ENCODE peak calls at places on chromosomes 2 and 18, in six cellular contexts. X is IMR-90, P is H9, K is trophoblast cell, D is neuronal stem cell, Z is H1. A is an unnamed sample.

GRCh38 chr2:67346718-67347407 is 50.3 kb upstream of the ETAA1 start:
- DNase-seq in X (peak; percentile 76), P (no peak), K (peak; percentile 86), D (no peak), Z (no peak), A (peak; percentile 36)

GRCh38 chr2:102334471-102334870 is 21.1 kb upstream of the IL18R1 start:
- DNase-seq in X (peak; percentile 51), P (no peak), K (no peak), D (no peak), Z (no peak), A (peak; percentile 63)

GRCh38 chr2:72780483-72780882 is 45.4 kb downstream of the EXOC6B start:
- DNase-seq in X (peak; percentile 56), P (no peak), K (no peak), D (no peak), Z (no peak), A (peak; percentile 60)

GRCh38 chr18:60549338-60549960 is 176.9 kb upstream of the MC4R start:
- DNase-seq in X (peak; percentile 78), P (no peak), K (peak; percentile 92), D (peak; percentile 38), Z (no peak), A (peak; percentile 72)

GRCh38 chr2:219433666-219434467 is 776 bp upstream of the SPEG start:
- DNase-seq in X (peak; percentile 71), P (peak; percentile 91), K (peak; percentile 80), D (no peak), Z (peak; percentile 87), A (peak; percentile 80)

GRCh38 chr2:196592331-196592911 is 47.1 kb upstream of the CCDC150 start:
- DNase-seq in X (peak; percentile 49), P (peak; percentile 67), K (peak; percentile 52), D (peak; percentile 41), Z (no peak), A (peak; percentile 60)

GRCh38 chr18:49006641-49007136 is 55.9 kb upstream of the SMAD7 start:
- DNase-seq in X (no peak), P (no peak), K (peak; percentile 31), D (no peak), Z (no peak), A (no peak)

GRCh38 chr18:13061630-13062189 is 70.5 kb downstream of the CEP192 start:
- DNase-seq in X (no peak), P (no peak), K (no peak), D (no peak), Z (no peak), A (no peak)

GRCh38 chr2:150939087-150939486 is 322.6 kb downstream of the RBM43 start:
- DNase-seq in X (no peak), P (no peak), K (no peak), D (no peak), Z (no peak), A (no peak)

GRCh38 chr18:44828080-44828479 is 147.4 kb downstream of the SETBP1 start:
- DNase-seq in X (no peak), P (no peak), K (peak; percentile 80), D (no peak), Z (no peak), A (no peak)

GRCh38 chr2:151067658-151068369 is 193.8 kb downstream of the RBM43 start:
- DNase-seq in X (no peak), P (no peak), K (no peak), D (no peak), Z (no peak), A (no peak)

GRCh38 chr18:54251606-54252400 is 17.5 kb upstream of the POLI start:
- DNase-seq in X (no peak), P (no peak), K (peak; percentile 89), D (peak; percentile 55), Z (no peak), A (no peak)

GRCh38 chr18:41052625-41053024 is 902.4 kb upstream of the PIK3C3 start:
- DNase-seq in X (no peak), P (no peak), K (no peak), D (no peak), Z (no peak), A (no peak)

GRCh38 chr2:36596397-36596796 is 1.6 kb downstream of the FEZ2 start:
- DNase-seq in X (no peak), P (no peak), K (no peak), D (no peak), Z (no peak), A (no peak)

GRCh38 chr2:146623771-146624170 is 1221.1 kb upstream of the ACVR2A start:
- DNase-seq in X (peak; percentile 67), P (no peak), K (no peak), D (no peak), Z (no peak), A (no peak)

GRCh38 chr2:27807476-27807875 is 36.0 kb downstream of the MRPL33 start:
- DNase-seq in X (peak; percentile 34), P (peak; percentile 42), K (peak; percentile 50), D (peak; percentile 14), Z (no peak), A (peak; percentile 26)

GRCh38 chr2:215751200-215751910 is 262.0 kb downstream of the MREG start:
- DNase-seq in X (peak; percentile 93), P (no peak), K (peak; percentile 81), D (no peak), Z (no peak), A (peak; percentile 88)

GRCh38 chr2:24972315-24972958 is 682 bp upstream of the DNAJC27 start:
- DNase-seq in X (no peak), P (no peak), K (peak; percentile 39), D (peak; percentile 17), Z (no peak), A (peak; percentile 59)

GRCh38 chr18:63949068-63949737 is at the start of gene HMSD:
- DNase-seq in X (no peak), P (peak; percentile 91), K (peak; percentile 64), D (peak; percentile 35), Z (peak; percentile 83), A (peak; percentile 79)

GRCh38 chr2:232354069-232354468 is 24.5 kb upstream of the ALPP start:
- DNase-seq in X (no peak), P (no peak), K (no peak), D (no peak), Z (no peak), A (no peak)

GRCh38 chr2:117537030-117537429 is 277.5 kb upstream of the DDX18 start:
- DNase-seq in X (no peak), P (peak; percentile 34), K (no peak), D (no peak), Z (no peak), A (no peak)

GRCh38 chr2:274503-274902 is 9.8 kb downstream of the ACP1 start:
- DNase-seq in X (no peak), P (no peak), K (no peak), D (no peak), Z (no peak), A (no peak)

GRCh38 chr2:196468394-196468793 is 171.1 kb upstream of the CCDC150 start:
- DNase-seq in X (no peak), P (no peak), K (no peak), D (no peak), Z (no peak), A (no peak)

GRCh38 chr2:136136921-136137320 is 19.0 kb upstream of the CXCR4 start:
- DNase-seq in X (no peak), P (no peak), K (no peak), D (no peak), Z (no peak), A (no peak)

GRCh38 chr18:46431522-46432171 is 225.4 kb downstream of the LOXHD1 start:
- DNase-seq in X (no peak), P (no peak), K (no peak), D (no peak), Z (no peak), A (no peak)

GRCh38 chr2:154375625-154376020 is 322.9 kb upstream of the KCNJ3 start:
- DNase-seq in X (no peak), P (no peak), K (peak; percentile 60), D (peak; percentile 42), Z (no peak), A (peak; percentile 54)

DNA sequence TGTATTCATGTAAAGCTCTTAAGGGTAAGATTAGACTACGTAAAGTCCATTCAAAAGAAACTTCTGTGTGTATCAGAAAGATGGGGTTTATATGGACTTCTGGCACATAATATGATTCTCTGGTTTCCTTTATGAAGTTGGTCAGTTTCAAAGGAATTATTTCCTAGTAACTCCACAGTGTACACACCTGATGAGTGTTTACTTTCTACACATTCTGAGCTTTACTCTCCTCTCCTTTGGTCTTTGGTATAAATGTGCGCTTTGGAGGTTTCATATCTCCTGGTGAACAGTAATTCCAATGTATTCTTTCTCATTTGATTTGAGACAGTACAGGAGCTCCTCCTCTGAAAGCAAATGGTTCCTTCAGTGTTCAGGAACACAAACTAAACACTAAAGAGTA is 88.1 kb downstream of the OXER1 start:
- DNase-seq in X (no peak), P (no peak), K (no peak), D (no peak), Z (no peak), A (no peak)
- H3K23ac ChIP-seq in X (no peak overlapping the region), P (no peak overlapping the region), K (no peak overlapping the region), D (no peak overlapping the region), Z (no peak overlapping the region), A (no peak overlapping the region)

DNA sequence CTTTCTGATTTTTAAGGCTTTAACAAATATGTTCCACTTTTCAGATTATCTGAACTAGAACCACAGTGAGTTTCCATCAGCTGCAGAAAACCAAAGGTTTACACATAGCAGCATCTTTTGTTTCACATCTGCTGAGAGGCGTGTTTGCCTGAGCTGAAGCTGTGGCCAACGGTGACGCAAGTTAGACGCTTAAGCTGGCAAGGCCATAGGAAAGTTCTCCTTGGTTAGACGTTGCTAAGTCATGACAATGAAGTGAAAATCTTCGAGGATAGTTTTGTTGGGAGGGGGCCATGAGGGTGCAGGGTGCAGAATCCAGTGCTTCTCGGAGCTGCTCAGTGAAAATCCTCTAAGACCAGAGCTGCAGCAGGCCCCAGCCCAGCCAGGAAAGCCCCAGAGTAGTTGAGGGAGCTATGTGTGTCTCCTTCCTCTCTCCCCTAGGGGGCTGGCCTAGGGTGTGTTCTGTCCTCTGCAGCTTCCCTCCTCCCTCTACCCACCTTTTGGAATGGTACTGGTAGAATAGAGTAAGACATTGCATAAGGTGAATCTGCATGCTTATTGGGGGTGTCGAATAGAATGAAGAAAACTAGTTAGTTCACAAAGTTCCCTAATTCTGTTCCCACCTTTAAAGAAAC is 105.4 kb downstream of the FHOD3 start:
- DNase-seq in X (peak; percentile 35), P (peak; percentile 61), K (peak; percentile 28), D (no peak), Z (no peak), A (no peak)
- H2AFZ ChIP-seq in X (no peak overlapping the region), P (no peak overlapping the region), K (no peak overlapping the region), D (no peak overlapping the region), Z (no peak overlapping the region), A (no peak overlapping the region)

GRCh38 chr2:113129519-113130078 is 2.2 kb downstream of the IL1RN start:
- DNase-seq in X (no peak), P (no peak), K (no peak), D (no peak), Z (peak; percentile 7), A (no peak)
- H3K23ac ChIP-seq in X (no peak overlapping the region), P (no peak overlapping the region), K (no peak overlapping the region), D (no peak overlapping the region), Z (no peak overlapping the region), A (no peak overlapping the region)

DNA sequence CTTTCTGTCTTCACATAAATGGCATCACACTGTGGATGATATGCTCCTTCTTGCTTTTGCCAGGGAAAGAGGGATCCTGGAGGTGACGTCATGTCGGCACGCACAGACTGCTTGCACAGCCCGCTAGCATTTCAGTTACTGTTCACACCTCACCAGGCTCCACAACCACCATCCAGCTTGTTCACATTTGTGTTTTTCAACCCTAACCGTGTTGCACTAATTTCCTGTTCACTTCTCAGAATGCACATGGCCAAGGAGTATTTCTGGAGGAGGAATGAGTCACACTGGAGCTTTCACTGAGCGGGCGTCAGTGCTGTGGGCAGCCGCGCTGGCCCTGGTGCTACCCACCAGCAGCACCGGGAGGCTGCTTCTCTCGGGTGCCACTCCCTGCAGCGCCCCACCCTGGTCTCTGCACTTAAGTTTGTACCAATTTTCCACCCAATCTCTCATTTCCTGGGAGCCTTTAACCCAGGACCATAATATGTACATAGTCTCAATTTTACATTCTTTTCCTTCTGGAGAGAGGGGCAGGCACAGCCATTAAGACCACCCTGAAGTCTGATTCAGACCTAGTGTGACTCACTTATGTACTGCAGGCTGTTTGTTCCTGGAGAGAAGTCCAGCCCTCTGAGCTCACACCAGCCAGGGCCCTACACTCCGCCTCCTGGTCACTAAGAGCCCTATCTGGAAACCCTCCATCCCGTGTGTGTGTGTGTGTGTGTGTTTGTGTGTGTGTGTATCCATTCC is 65.1 kb downstream of the MBP start:
- DNase-seq in X (peak; percentile 96), P (no peak), K (peak; percentile 72), D (no peak), Z (no peak), A (peak; percentile 98)
- H2AFZ ChIP-seq in X (peak overlapping the region; percentile 67), P (no peak overlapping the region), K (no peak overlapping the region), D (peak overlapping the region; percentile 21), Z (no peak overlapping the region), A (no peak overlapping the region)

A was measured in mesenchymal stem cell.